ENCODE peak calls at places on chromosomes 6 and 20, in ten cellular contexts. K, D, L, B, U, O, I, N, R and Q are unnamed samples.

GRCh38 chr6:19723533-19723932 is 113.6 kb upstream of the ID4 start:
- DNase-seq in U (peak; percentile 6), D (no peak), K (peak; percentile 91), R (peak; percentile 63), N (no peak), I (no peak), B (peak; percentile 74), O (no peak), L (no peak), Q (no peak)

GRCh38 chr6:140253096-140253495 is 878.6 kb upstream of the CITED2 start:
- DNase-seq in K (peak; percentile 21), N (no peak), B (peak; percentile 42), D (no peak), O (no peak), I (no peak), R (no peak), U (no peak), L (no peak), Q (no peak)

GRCh38 chr6:38495922-38496635 is 143.7 kb downstream of the BTBD9 start:
- DNase-seq in N (no peak), K (no peak), O (no peak), D (no peak), R (no peak), I (no peak), U (no peak), B (no peak), L (no peak), Q (no peak)

GRCh38 chr6:130776287-130776925 is 50.8 kb upstream of the SMLR1 start:
- DNase-seq in U (no peak), O (no peak), D (no peak), L (no peak), R (no peak), N (no peak), K (no peak), I (no peak), B (no peak), Q (no peak)

GRCh38 chr6:38341501-38341900 is 298.2 kb downstream of the BTBD9 start:
- DNase-seq in O (no peak), K (no peak), R (no peak), I (no peak), D (no peak), U (no peak), N (no peak), B (no peak), L (no peak), Q (no peak)

GRCh38 chr6:72653032-72653431 is 31.2 kb downstream of the KCNQ5 start:
- DNase-seq in N (no peak), U (no peak), D (no peak), K (no peak), B (no peak), I (no peak), O (no peak), L (no peak), R (no peak), Q (no peak)

GRCh38 chr6:87941556-87942358 is 105.9 kb upstream of the SPACA1 start:
- DNase-seq in L (no peak), U (no peak), N (no peak), R (no peak), I (no peak), D (no peak), B (peak; percentile 53), O (no peak), K (no peak), Q (no peak)

GRCh38 chr6:88588938-88589337 is 374.5 kb downstream of the RNGTT start:
- DNase-seq in D (no peak), L (no peak), K (no peak), B (no peak), U (no peak), R (no peak), N (no peak), I (no peak), O (no peak), Q (no peak)

GRCh38 chr20:44412402-44413144 is 57.1 kb downstream of the HNF4A start:
- DNase-seq in O (no peak), D (no peak), K (no peak), L (no peak), U (no peak), N (no peak), B (no peak), R (no peak), I (no peak), Q (no peak)

GRCh38 chr6:105091140-105091829 is 88.5 kb downstream of the POPDC3 start:
- DNase-seq in D (no peak), N (no peak), R (no peak), I (no peak), B (no peak), K (no peak), L (no peak), O (no peak), U (no peak), Q (no peak)

GRCh38 chr6:90900034-90900433 is 313.2 kb upstream of the MAP3K7 start:
- DNase-seq in N (no peak), L (no peak), D (no peak), R (no peak), K (no peak), I (no peak), U (no peak), O (no peak), B (no peak), Q (no peak)

GRCh38 chr6:127471379-127472255 is 12.4 kb upstream of the KIAA0408 start:
- DNase-seq in N (no peak), D (no peak), I (no peak), O (no peak), B (no peak), U (no peak), L (no peak), K (no peak), R (no peak), Q (no peak)

GRCh38 chr6:167350731-167351655 is 26.1 kb downstream of the TTLL2 start:
- DNase-seq in O (peak; percentile 87), N (peak; percentile 93), R (peak; percentile 63), U (peak; percentile 90), D (no peak), B (peak; percentile 47), L (peak; percentile 96), I (peak; percentile 77), K (peak; percentile 37), Q (no peak)

GRCh38 chr6:117548797-117549301 is 53.5 kb downstream of the GOPC start:
- DNase-seq in R (peak; percentile 87), U (no peak), I (no peak), L (peak; percentile 21), D (no peak), O (no peak), B (peak; percentile 87), N (no peak), K (peak; percentile 34), Q (no peak)

GRCh38 chr6:117550078-117550600 is 52.2 kb downstream of the GOPC start:
- DNase-seq in U (no peak), N (no peak), L (no peak), I (no peak), O (no peak), D (no peak), R (no peak), B (peak; percentile 79), K (no peak), Q (no peak)

GRCh38 chr6:117549606-117550005 is 52.7 kb downstream of the GOPC start:
- DNase-seq in D (no peak), N (no peak), L (no peak), U (no peak), I (no peak), R (no peak), B (no peak), K (no peak), O (no peak), Q (no peak)

GRCh38 chr6:117546674-117547073 is 55.6 kb downstream of the GOPC start:
- DNase-seq in K (no peak), U (no peak), B (no peak), N (no peak), L (no peak), D (no peak), R (no peak), I (no peak), O (no peak), Q (no peak)

DNA sequence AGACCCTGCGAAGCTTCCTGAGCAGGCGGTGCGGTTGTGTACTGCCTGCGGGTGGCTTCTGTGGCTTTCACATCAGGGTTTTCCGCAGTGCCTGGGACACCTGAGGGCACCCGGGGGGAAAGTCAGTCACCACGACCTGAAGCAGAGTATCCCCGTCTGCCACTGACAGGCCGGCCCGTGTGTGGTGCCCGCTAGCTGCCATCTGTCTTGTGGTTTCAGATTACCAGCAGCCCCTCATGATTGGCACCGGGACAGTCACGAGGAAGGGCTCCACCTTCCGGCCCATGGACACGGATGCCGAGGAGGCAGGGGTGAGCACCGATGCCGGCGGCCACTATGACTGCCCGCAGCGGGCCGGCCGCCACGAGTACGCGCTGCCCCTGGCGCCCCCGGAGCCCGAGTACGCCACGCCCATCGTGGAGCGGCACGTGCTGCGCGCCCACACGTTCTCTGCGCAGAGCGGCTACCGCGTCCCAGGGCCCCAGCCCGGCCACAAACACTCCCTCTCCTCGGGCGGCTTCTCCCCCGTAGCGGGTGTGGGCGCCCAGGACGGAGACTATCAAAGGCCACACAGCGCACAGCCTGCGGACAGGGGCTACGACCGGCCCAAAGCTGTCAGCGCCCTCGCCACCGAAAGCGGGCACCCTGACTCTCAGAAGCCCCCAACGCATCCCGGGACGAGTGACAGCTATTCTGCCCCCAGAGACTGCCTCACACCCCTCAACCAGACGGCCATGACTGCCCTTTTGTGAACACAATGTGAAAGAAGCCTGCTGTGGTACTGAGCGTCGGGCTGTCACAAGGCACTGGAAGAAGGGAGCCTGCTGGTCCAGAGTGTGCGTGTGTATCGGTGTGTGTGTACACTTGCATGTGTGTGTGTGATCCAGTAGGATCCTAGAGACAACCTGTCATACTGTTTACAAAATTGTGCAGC is 54.4 kb downstream of the GOPC start:
- DNase-seq in I (peak; percentile 20), L (peak; percentile 84), N (no peak), O (no peak), K (peak; percentile 46), U (no peak), D (no peak), R (peak; percentile 49), B (no peak), Q (peak; percentile 44)
- TF ChIP-seq CTCF in I (no peak), L (peak; percentile 49), N (no peak), O (no peak), K (no peak), U (no peak), D (no peak), R (no peak), B (peak; percentile 15), Q (no peak)

GRCh38 chr6:107489636-107490567 is at the start of gene SOBP:
- DNase-seq in O (peak; percentile 41), D (no peak), N (peak; percentile 76), L (peak; percentile 72), B (no peak), R (peak; percentile 29), U (peak; percentile 78), I (peak; percentile 58), K (peak; percentile 53), Q (peak; percentile 27)
- TF ChIP-seq CTCF in O (no peak), D (peak; percentile 27), N (peak; percentile 41), L (no peak), B (no peak), R (no peak), U (no peak), I (no peak), K (no peak), Q (no peak)

GRCh38 chr20:48649868-48650267 is 177.9 kb downstream of the PREX1 start:
- DNase-seq in O (no peak), I (no peak), D (no peak), B (no peak), N (no peak), K (no peak), R (no peak), L (no peak), U (no peak), Q (no peak)
- TF ChIP-seq CTCF in O (no peak), I (no peak), D (no peak), B (no peak), N (no peak), K (no peak), R (no peak), L (no peak), U (no peak), Q (no peak)

GRCh38 chr6:74899416-74899815 is 306.4 kb downstream of the COL12A1 start:
- DNase-seq in L (peak; percentile 50), K (peak; percentile 59), D (no peak), B (peak; percentile 68), R (peak; percentile 42), O (no peak), U (no peak), I (no peak), N (no peak), Q (no peak)
- TF ChIP-seq CTCF in L (peak; percentile 60), K (peak; percentile 28), D (peak; percentile 23), B (peak; percentile 7), R (peak; percentile 21), O (no peak), U (no peak), I (no peak), N (no peak), Q (peak; percentile 0)